ENCODE peak calls at places on chromosome 20, in ten cellular contexts. A, U, T, S, W, I, B, O, K and J are unnamed samples.

GRCh38 chr20:43187476-43188233 is 2.1 kb downstream of the PTPRT start:
- ATAC-seq in T (no peak), K (peak; percentile 26), W (peak; percentile 60), A (no peak), I (peak; percentile 85), O (peak; percentile 67), B (peak; percentile 42), U (peak; percentile 63), S (peak; percentile 20), J (no peak)

GRCh38 chr20:17749979-17750721 is 50.4 kb downstream of the BANF2 start:
- ATAC-seq in A (no peak), I (peak; percentile 31), S (no peak), U (peak; percentile 84), T (no peak), K (no peak), B (no peak), O (peak; percentile 78), W (no peak), J (no peak)

GRCh38 chr20:5807431-5807830 is 57.2 kb downstream of the SHLD1 start:
- ATAC-seq in S (no peak), T (no peak), W (no peak), O (no peak), U (no peak), A (no peak), K (no peak), I (no peak), B (no peak), J (no peak)

GRCh38 chr20:50601511-50602431 is 89.6 kb downstream of the RIPOR3 start:
- ATAC-seq in W (no peak), S (no peak), O (peak; percentile 23), I (no peak), A (no peak), K (no peak), T (no peak), U (peak; percentile 7), B (no peak), J (no peak)

GRCh38 chr20:663315-664090 is 10.5 kb upstream of the SRXN1 start:
- ATAC-seq in I (no peak), U (no peak), S (no peak), T (no peak), W (peak; percentile 35), A (no peak), O (no peak), K (no peak), B (peak; percentile 39), J (no peak)

GRCh38 chr20:63915471-63915870 is 20.5 kb downstream of the DNAJC5 start:
- ATAC-seq in K (no peak), T (no peak), S (no peak), U (peak; percentile 20), W (no peak), O (no peak), B (no peak), I (no peak), A (no peak), J (no peak)

GRCh38 chr20:50504231-50504823 is 5.9 kb upstream of the PTPN1 start:
- ATAC-seq in S (no peak), K (no peak), U (no peak), I (peak; percentile 16), A (no peak), W (no peak), T (no peak), O (peak; percentile 73), B (no peak), J (peak; percentile 34)

GRCh38 chr20:61640171-61640570 is 388.1 kb downstream of the CDH4 start:
- ATAC-seq in T (no peak), W (peak; percentile 80), O (no peak), S (no peak), U (no peak), A (no peak), I (no peak), B (no peak), K (no peak), J (no peak)

GRCh38 chr20:37295001-37295400 is 5.5 kb downstream of the MANBAL start:
- ATAC-seq in W (peak; percentile 90), K (no peak), O (peak; percentile 48), S (peak; percentile 93), A (peak; percentile 87), I (peak; percentile 93), U (no peak), B (peak; percentile 91), T (no peak), J (peak; percentile 99)

GRCh38 chr20:59354460-59354859 is 54.0 kb downstream of the EDN3 start:
- ATAC-seq in A (no peak), S (no peak), O (no peak), K (no peak), B (no peak), W (no peak), I (no peak), T (no peak), U (no peak), J (no peak)